ENCODE peak calls at places on chromosome 2, in nine cellular contexts. W, K, H, J, F, T, I, U and N are unnamed samples. For H3K9me3, the result is how much of the 10 kb centered on the place peaks cover.

GRCh38 chr2:136297312-136297711 is 179.4 kb upstream of the CXCR4 start:
- DNase-seq in T (no peak), K (no peak), H (no peak), W (no peak), F (no peak), U (no peak), I (no peak), J (no peak), N (no peak)

GRCh38 chr2:73243884-73244570 is 9.9 kb downstream of the CCT7 start:
- DNase-seq in F (peak), I (no peak), H (peak), U (no peak), W (no peak), J (no peak), K (no peak), T (no peak), N (no peak)

GRCh38 chr2:197852127-197852526 is 47.7 kb downstream of the PLCL1 start:
- DNase-seq in H (peak), F (no peak), J (no peak), K (no peak), T (no peak), I (no peak), U (no peak), W (no peak), N (no peak)

GRCh38 chr2:33616873-33617272 is 17.8 kb upstream of the FAM98A start:
- DNase-seq in F (no peak), U (no peak), J (no peak), I (no peak), H (no peak), W (no peak), T (no peak), K (no peak), N (no peak)

GRCh38 chr2:119248311-119248710 is 24.7 kb downstream of the STEAP3 start:
- DNase-seq in F (peak), U (no peak), T (no peak), I (no peak), J (no peak), W (no peak), H (no peak), K (peak), N (no peak)

GRCh38 chr2:166284359-166284758 is 91.4 kb downstream of the SCN9A start:
- DNase-seq in U (no peak), T (no peak), W (no peak), K (no peak), I (no peak), J (no peak), F (no peak), H (no peak), N (no peak)

GRCh38 chr2:112758701-112759100 is 5.7 kb downstream of the CKAP2L start:
- DNase-seq in J (no peak), W (no peak), F (no peak), T (no peak), U (no peak), I (no peak), H (no peak), K (no peak), N (no peak)

GRCh38 chr2:236867441-236868260 is 218.0 kb upstream of the COPS8 start:
- DNase-seq in K (no peak), W (peak), T (no peak), H (no peak), I (no peak), U (no peak), F (no peak), J (no peak), N (no peak)

GRCh38 chr2:37652199-37652640 is 19.2 kb downstream of the CDC42EP3 start:
- DNase-seq in K (no peak), U (no peak), T (no peak), W (no peak), H (no peak), J (peak), F (peak), I (peak), N (no peak)

GRCh38 chr2:176753752-176754474 is 458.7 kb upstream of the HNRNPA3 start:
- DNase-seq in K (peak), J (no peak), H (no peak), I (no peak), T (no peak), F (no peak), U (no peak), W (no peak), N (no peak)

GRCh38 chr2:169839954-169840746 is 12.9 kb downstream of the UBR3 start:
- DNase-seq in K (no peak), W (no peak), H (no peak), J (no peak), I (peak), U (no peak), T (no peak), F (peak), N (no peak)

GRCh38 chr2:225889452-225889851 is 489.9 kb downstream of the NYAP2 start:
- DNase-seq in U (no peak), F (peak), H (peak), I (peak), T (peak), K (no peak), J (peak), W (no peak), N (no peak)

GRCh38 chr2:88642278-88642677 is 15.0 kb upstream of the EIF2AK3 start:
- DNase-seq in W (no peak), I (no peak), H (no peak), U (no peak), K (no peak), J (no peak), F (no peak), T (no peak), N (no peak)

GRCh38 chr2:238818576-238818975 is 29.3 kb upstream of the TWIST2 start:
- DNase-seq in K (no peak), U (no peak), I (no peak), J (no peak), T (no peak), W (no peak), F (no peak), H (no peak), N (no peak)

GRCh38 chr2:8457092-8457481 is 224.8 kb upstream of the ID2 start:
- DNase-seq in J (no peak), F (no peak), U (no peak), W (peak), H (peak), I (no peak), T (no peak), K (no peak), N (no peak)

GRCh38 chr2:26456701-26457224 is 21.2 kb downstream of the OTOF start:
- DNase-seq in H (no peak), I (no peak), W (peak), J (peak), F (no peak), U (no peak), T (no peak), K (no peak), N (no peak)

GRCh38 chr2:72915076-72915906 is 2.0 kb upstream of the EMX1 start:
- DNase-seq in T (no peak), J (no peak), F (no peak), W (peak), I (no peak), H (peak), U (no peak), K (peak), N (no peak)

GRCh38 chr2:240519396-240520142 is 38.2 kb downstream of the ANKMY1 start:
- DNase-seq in F (peak), J (no peak), K (no peak), W (no peak), U (no peak), I (no peak), T (no peak), H (no peak), N (peak)

GRCh38 chr2:135050684-135051083 is 1.4 kb upstream of the RAB3GAP1 start:
- DNase-seq in W (no peak), J (no peak), K (no peak), U (no peak), F (no peak), I (no peak), H (no peak), T (no peak), N (no peak)

GRCh38 chr2:80304522-80304878 is at the start of gene LRRTM1:
- DNase-seq in F (no peak), K (no peak), J (no peak), T (no peak), H (peak), U (no peak), W (no peak), I (no peak), N (peak)

GRCh38 chr2:38409136-38409903 is 32.2 kb upstream of the ATL2 start:
- DNase-seq in U (no peak), W (peak), F (peak), H (no peak), T (no peak), K (no peak), J (no peak), I (no peak), N (peak)

GRCh38 chr2:200397785-200398184 is 91.3 kb downstream of the SPATS2L start:
- DNase-seq in W (no peak), T (no peak), H (no peak), K (no peak), U (no peak), I (no peak), J (no peak), F (no peak), N (no peak)

GRCh38 chr2:211049321-211050018 is 493.1 kb downstream of the CPS1 start:
- DNase-seq in F (no peak), W (no peak), T (no peak), K (no peak), U (no peak), H (no peak), J (no peak), I (no peak), N (no peak)

DNA sequence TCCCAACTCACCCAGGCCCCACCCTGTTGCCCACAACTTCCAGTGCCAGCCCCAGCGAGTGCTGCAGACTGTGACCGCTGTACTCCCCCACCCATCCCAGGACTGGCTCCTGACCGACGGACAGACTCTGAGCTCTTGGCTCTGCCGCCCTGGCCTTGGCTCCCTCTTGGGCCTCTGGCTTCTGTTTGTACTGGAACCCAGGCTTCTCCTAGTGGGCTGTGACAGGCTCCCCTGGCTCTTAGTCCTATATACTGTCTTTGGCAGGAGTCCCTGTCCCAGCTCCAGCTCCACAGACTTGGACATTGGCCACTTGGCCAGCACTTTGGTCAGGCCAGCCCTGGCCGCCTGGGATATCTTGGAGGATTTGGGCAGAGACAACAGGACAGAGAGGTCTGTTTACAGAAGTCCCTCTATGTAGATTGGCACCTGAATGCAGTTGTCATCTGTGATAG is 41.1 kb downstream of the ACOXL start:
- DNase-seq in F (peak), K (no peak), I (no peak), W (peak), J (no peak), T (no peak), H (no peak), U (no peak), N (peak)
- H3K27ac ChIP-seq in F (no peak), K (no peak), I (no peak), W (peak), J (no peak), T (no peak), H (peak), U (no peak), N (peak)

GRCh38 chr2:3751281-3751680 is 47.9 kb downstream of the DCDC2C start:
- DNase-seq in K (no peak), I (no peak), U (no peak), T (no peak), W (no peak), J (no peak), F (no peak), H (no peak), N (no peak)
- H3K9me3 ChIP-seq in K (under half), I (under half), U (under half), T (under half), W (under half), J (under half), F (under half), H (under half), N (under half)

GRCh38 chr2:21452263-21452662 is 328.5 kb downstream of the TDRD15 start:
- DNase-seq in F (no peak), K (no peak), I (no peak), W (no peak), U (no peak), J (no peak), T (no peak), H (peak), N (no peak)

GRCh38 chr2:21451418-21451817 is 327.6 kb downstream of the TDRD15 start:
- DNase-seq in J (no peak), K (no peak), I (no peak), U (no peak), T (no peak), H (no peak), F (no peak), W (no peak), N (no peak)

GRCh38 chr2:21454839-21455238 is 331.1 kb downstream of the TDRD15 start:
- DNase-seq in J (no peak), H (no peak), W (no peak), K (no peak), U (no peak), F (no peak), T (no peak), I (no peak), N (no peak)

GRCh38 chr2:21453728-21454127 is 330.0 kb downstream of the TDRD15 start:
- DNase-seq in H (no peak), I (no peak), J (no peak), U (no peak), F (no peak), K (no peak), T (no peak), W (no peak), N (no peak)

GRCh38 chr2:21452678-21453077 is 328.9 kb downstream of the TDRD15 start:
- DNase-seq in K (no peak), W (no peak), T (no peak), J (no peak), I (no peak), U (no peak), H (peak), F (no peak), N (no peak)
- H3K27ac ChIP-seq in K (no peak), W (no peak), T (no peak), J (no peak), I (no peak), U (no peak), H (peak), F (no peak), N (no peak)

GRCh38 chr2:22554453-22554852 is 830.5 kb upstream of the KLHL29 start:
- DNase-seq in J (no peak), K (no peak), W (no peak), F (no peak), H (no peak), U (no peak), T (no peak), I (no peak), N (no peak)
- H3K9me3 ChIP-seq in J (under half), K (under half), W (under half), F (under half), H (under half), U (under half), T (under half), I (under half), N (under half)

GRCh38 chr2:187115627-187116026 is 266.7 kb upstream of the ZSWIM2 start:
- DNase-seq in W (no peak), H (no peak), I (no peak), F (no peak), K (no peak), J (no peak), U (no peak), T (no peak), N (no peak)
- H3K27ac ChIP-seq in W (no peak), H (no peak), I (no peak), F (no peak), K (no peak), J (no peak), U (no peak), T (no peak), N (no peak)

GRCh38 chr2:74947703-74948102 is 10.7 kb upstream of the POLE4 start:
- DNase-seq in K (no peak), U (no peak), F (no peak), T (no peak), J (no peak), W (no peak), H (no peak), I (no peak), N (no peak)
- H3K9me3 ChIP-seq in K (under half), U (under half), F (under half), T (under half), J (under half), W (under half), H (under half), I (under half), N (under half)

GRCh38 chr2:100580474-100581264 is 17.9 kb downstream of the PDCL3 start:
- DNase-seq in I (peak), U (peak), H (no peak), T (peak), W (no peak), F (no peak), K (no peak), J (no peak), N (no peak)
- H3K27ac ChIP-seq in I (peak), U (peak), H (no peak), T (peak), W (no peak), F (no peak), K (peak), J (no peak), N (no peak)

GRCh38 chr2:98747888-98748287 is 17.0 kb upstream of the MGAT4A start:
- DNase-seq in W (no peak), U (no peak), T (no peak), J (no peak), H (peak), F (no peak), K (no peak), I (no peak), N (no peak)

GRCh38 chr2:98749053-98749450 is 18.1 kb upstream of the MGAT4A start:
- DNase-seq in I (no peak), H (no peak), K (no peak), F (no peak), T (no peak), U (no peak), J (no peak), W (no peak), N (no peak)

GRCh38 chr2:98746426-98746825 is 15.5 kb upstream of the MGAT4A start:
- DNase-seq in W (no peak), T (no peak), I (no peak), U (no peak), K (no peak), H (no peak), J (no peak), F (no peak), N (no peak)

GRCh38 chr2:98750593-98751282 is 19.8 kb upstream of the MGAT4A start:
- DNase-seq in K (no peak), W (no peak), T (no peak), U (no peak), I (no peak), J (no peak), H (no peak), F (no peak), N (no peak)

GRCh38 chr2:98748303-98749052 is 17.5 kb upstream of the MGAT4A start:
- DNase-seq in W (no peak), F (no peak), I (no peak), J (no peak), K (no peak), U (no peak), H (no peak), T (no peak), N (no peak)
- H3K9me3 ChIP-seq in W (under half), F (under half), I (under half), J (under half), K (under half), U (under half), H (under half), T (under half), N (under half)

GRCh38 chr2:1600191-1601063 is 143.9 kb downstream of the PXDN start:
- DNase-seq in H (no peak), J (no peak), I (no peak), T (no peak), K (peak), W (no peak), F (no peak), U (no peak), N (no peak)
- H3K27ac ChIP-seq in H (no peak), J (no peak), I (no peak), T (no peak), K (no peak), W (no peak), F (no peak), U (no peak), N (no peak)